ENCODE peak calls at places on chromosomes 12 and 14, in five cellular contexts. L, Y, W, X and R are unnamed samples.
A peak's percentile ranks its signal among the peaks of the same experiment; 100 is the strongest.

GRCh38 chr12:59645242-59645641 is 49.4 kb downstream of the SLC16A7 start:
- DNase-seq in Y (no peak), W (no peak), L (no peak), X (no peak), R (no peak)

GRCh38 chr14:33642080-33642479 is 308.8 kb downstream of the EGLN3 start:
- DNase-seq in X (no peak), Y (no peak), L (no peak), W (no peak), R (no peak)

GRCh38 chr12:95646781-95647184 is 95.5 kb upstream of the USP44 start:
- DNase-seq in X (no peak), Y (no peak), W (peak; percentile 52), L (no peak), R (no peak)

GRCh38 chr12:4864575-4864974 is 45.1 kb upstream of the KCNA1 start:
- DNase-seq in Y (no peak), L (no peak), W (no peak), X (no peak), R (no peak)

GRCh38 chr12:92745874-92746553 is 43.2 kb downstream of the PLEKHG7 start:
- DNase-seq in L (peak; percentile 88), W (peak; percentile 77), X (no peak), Y (peak; percentile 97), R (peak; percentile 26)

GRCh38 chr14:72715215-72715909 is 178.5 kb downstream of the DPF3 start:
- DNase-seq in L (no peak), X (no peak), Y (no peak), W (no peak), R (no peak)

GRCh38 chr12:131864469-131864868 is 30.0 kb upstream of the ULK1 start:
- DNase-seq in X (no peak), W (no peak), L (no peak), Y (no peak), R (no peak)

GRCh38 chr14:65095633-65096205 is 6.6 kb downstream of the MAX start:
- DNase-seq in X (no peak), Y (no peak), W (no peak), L (no peak), R (no peak)

GRCh38 chr12:76470028-76470939 is 89.3 kb downstream of the OSBPL8 start:
- DNase-seq in W (peak; percentile 63), X (no peak), Y (peak; percentile 89), L (no peak), R (peak; percentile 50)

GRCh38 chr12:27902651-27903050 is 69.9 kb downstream of the PTHLH start:
- DNase-seq in X (no peak), W (no peak), Y (no peak), L (no peak), R (no peak)

GRCh38 chr12:30836656-30837445 is 82.1 kb upstream of the CAPRIN2 start:
- DNase-seq in Y (peak; percentile 84), X (no peak), L (no peak), W (no peak), R (peak; percentile 41)